ENCODE peak calls at places on chromosomes 13 and 19, in four cellular contexts. T is AG09319, H is kidney epithelial cell, C is WERI-Rb-1. N is an unnamed sample.

GRCh38 chr13:27792393-27793218 is at the start of gene GSX1:
- DNase-seq in T (no peak), H (peak), C (no peak), N (no peak)

GRCh38 chr19:46610851-46611770 is 10.0 kb downstream of the CALM3 start:
- DNase-seq in T (no peak), H (no peak), C (peak), N (no peak)

GRCh38 chr13:110070511-110071120 is 236.3 kb downstream of the COL4A1 start:
- DNase-seq in T (peak), H (peak), C (no peak), N (no peak)

GRCh38 chr19:51136891-51137551 is 5.1 kb upstream of the SIGLEC7 start:
- DNase-seq in T (no peak), H (no peak), C (no peak), N (no peak)

GRCh38 chr13:48573213-48573612 is 40.3 kb upstream of the RCBTB2 start:
- DNase-seq in T (no peak), H (no peak), C (no peak), N (no peak)

GRCh38 chr19:36152061-36152885 is at the start of gene COX7A1:
- DNase-seq in T (no peak), H (no peak), C (no peak), N (peak)

GRCh38 chr13:99967884-99968520 is 3.6 kb downstream of the ZIC5 start:
- DNase-seq in T (no peak), H (no peak), C (peak), N (no peak)

GRCh38 chr19:11538232-11539036 is at the start of gene CNN1:
- DNase-seq in T (peak), H (no peak), C (peak), N (peak)

GRCh38 chr13:109396266-109396665 is 390.1 kb downstream of the IRS2 start:
- DNase-seq in T (no peak), H (no peak), C (no peak), N (peak)

GRCh38 chr13:22095794-22096193 is 424.9 kb downstream of the FGF9 start:
- DNase-seq in T (no peak), H (no peak), C (no peak), N (no peak)

GRCh38 chr19:13262450-13262849 is 112.2 kb downstream of the IER2 start:
- DNase-seq in T (no peak), H (peak), C (no peak), N (no peak)

GRCh38 chr19:29855771-29856510 is 44.1 kb downstream of the CCNE1 start:
- DNase-seq in T (no peak), H (no peak), C (no peak), N (no peak)

GRCh38 chr19:38564981-38565685 is 52.6 kb downstream of the MAP4K1 start:
- DNase-seq in T (no peak), H (no peak), C (no peak), N (no peak)

GRCh38 chr13:71285700-71286099 is 581.3 kb downstream of the DACH1 start:
- DNase-seq in T (no peak), H (no peak), C (peak), N (no peak)
- TF ChIP-seq CTCF in T (peak), H (no peak), C (no peak), N (no peak)

GRCh38 chr19:1409204-1410005 is 2.0 kb downstream of the DAZAP1 start:
- DNase-seq in T (no peak), H (no peak), C (no peak), N (no peak)

GRCh38 chr19:1407662-1408299 is 395 bp downstream of the DAZAP1 start:
- DNase-seq in T (no peak), H (no peak), C (no peak), N (no peak)

GRCh38 chr19:1406496-1406817 is 929 bp upstream of the DAZAP1 start:
- DNase-seq in T (no peak), H (no peak), C (no peak), N (no peak)

GRCh38 chr19:1408300-1409203 is 1.2 kb downstream of the DAZAP1 start:
- DNase-seq in T (no peak), H (no peak), C (no peak), N (no peak)

GRCh38 chr19:1406818-1407661 is at the start of gene DAZAP1:
- DNase-seq in T (peak), H (peak), C (peak), N (peak)
- TF ChIP-seq CTCF in T (peak), H (peak), C (peak), N (peak)

GRCh38 chr19:18941628-18942354 is 774 bp upstream of the HOMER3 start:
- DNase-seq in T (no peak), H (no peak), C (no peak), N (no peak)

GRCh38 chr19:18939163-18939562 is 1.9 kb downstream of the HOMER3 start:
- DNase-seq in T (no peak), H (no peak), C (no peak), N (no peak)

GRCh38 chr19:18942692-18943091 is 1.7 kb upstream of the HOMER3 start:
- DNase-seq in T (no peak), H (no peak), C (no peak), N (no peak)

GRCh38 chr19:18939922-18940775 is 868 bp downstream of the HOMER3 start:
- DNase-seq in T (no peak), H (peak), C (peak), N (peak)

DNA sequence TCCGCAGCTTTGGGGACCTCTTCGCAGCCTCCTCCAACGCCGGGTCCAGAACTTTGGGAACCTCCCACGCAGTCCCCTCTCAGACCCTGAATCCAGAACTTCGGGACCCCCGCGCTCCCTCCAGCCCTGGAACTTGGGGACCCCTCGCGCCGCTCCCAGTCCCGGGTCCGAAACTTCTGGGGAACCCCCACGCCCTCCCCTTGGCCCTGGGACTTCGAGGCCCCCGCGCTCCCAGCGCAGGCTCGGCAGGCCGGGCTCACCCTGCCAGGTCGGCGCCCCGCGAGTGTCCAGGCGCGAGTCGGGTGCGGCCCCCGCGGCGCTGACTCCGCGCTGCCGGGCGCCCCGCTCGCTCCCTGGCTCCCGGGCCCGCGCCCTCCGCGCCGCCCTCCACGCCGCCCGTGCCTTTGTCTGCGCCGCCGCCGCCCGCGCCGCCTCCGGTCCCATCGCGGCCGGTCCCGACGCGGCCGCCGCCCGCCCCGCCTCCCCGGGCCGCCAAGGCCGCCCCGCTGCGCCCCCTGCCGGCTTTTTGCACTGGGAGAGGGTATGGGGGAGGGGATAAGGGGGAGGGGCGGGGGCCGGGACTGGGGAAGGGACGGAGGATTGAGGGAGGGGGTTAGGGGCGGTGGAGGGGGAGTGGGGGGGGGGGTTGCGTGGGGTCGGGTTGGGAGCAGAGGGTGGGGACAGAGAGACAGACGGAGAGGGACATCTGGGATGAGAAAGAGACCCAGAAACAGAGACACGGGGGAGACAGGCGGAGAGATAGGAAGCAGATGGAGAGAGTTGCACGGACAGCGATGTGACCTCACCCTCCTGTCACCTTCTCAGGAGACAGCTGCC is at the start of gene HOMER3:
- DNase-seq in T (peak), H (no peak), C (peak), N (peak)
- TF ChIP-seq CTCF in T (peak), H (peak), C (no peak), N (peak)

GRCh38 chr19:31058676-31059075 is 290.6 kb downstream of the TSHZ3 start:
- DNase-seq in T (no peak), H (no peak), C (no peak), N (no peak)

GRCh38 chr19:31049431-31049830 is 299.8 kb downstream of the TSHZ3 start:
- DNase-seq in T (no peak), H (no peak), C (no peak), N (no peak)

GRCh38 chr19:31055454-31055853 is 293.8 kb downstream of the TSHZ3 start:
- DNase-seq in T (no peak), H (no peak), C (no peak), N (no peak)

GRCh38 chr19:31054430-31054829 is 294.8 kb downstream of the TSHZ3 start:
- DNase-seq in T (peak), H (peak), C (peak), N (no peak)
- TF ChIP-seq CTCF in T (peak), H (peak), C (peak), N (no peak)

GRCh38 chr13:113226873-113227272 is 17.5 kb downstream of the CUL4A start:
- DNase-seq in T (no peak), H (no peak), C (no peak), N (no peak)
- TF ChIP-seq CTCF in T (no peak), H (no peak), C (no peak), N (no peak)